ENCODE peak calls at places on chromosomes 6 and 20, in nine cellular contexts. H, L, F, X, Y, Z, A, N and S are unnamed samples.

GRCh38 chr6:26431258-26432162 is 8.8 kb upstream of the BTN3A3 start:
- DNase-seq in Z (no peak), H (no peak), X (no peak), N (no peak), A (no peak), L (no peak), F (no peak), Y (no peak), S (no peak)

GRCh38 chr20:6829510-6830116 is 62.1 kb downstream of the BMP2 start:
- DNase-seq in N (no peak), H (no peak), F (no peak), Z (no peak), Y (no peak), A (no peak), L (no peak), X (no peak), S (no peak)

GRCh38 chr6:71808865-71809264 is 77.5 kb upstream of the RIMS1 start:
- DNase-seq in Z (no peak), X (no peak), Y (no peak), L (no peak), N (no peak), F (no peak), H (no peak), A (no peak), S (no peak)

GRCh38 chr6:160386869-160387518 is 38.8 kb downstream of the SLC22A3 start:
- DNase-seq in N (no peak), Z (peak; percentile 68), A (no peak), H (peak; percentile 77), Y (no peak), L (peak; percentile 65), F (no peak), X (peak; percentile 38), S (peak; percentile 31)

GRCh38 chr20:20683020-20683419 is 29.4 kb downstream of the RALGAPA2 start:
- DNase-seq in X (no peak), H (no peak), Y (no peak), L (no peak), Z (no peak), A (no peak), F (no peak), N (no peak), S (no peak)

GRCh38 chr6:128508588-128509296 is 11.7 kb downstream of the PTPRK start:
- DNase-seq in N (no peak), F (no peak), H (no peak), Y (no peak), A (no peak), Z (no peak), X (no peak), L (no peak), S (no peak)

GRCh38 chr6:4732691-4733315 is 43.4 kb upstream of the CDYL start:
- DNase-seq in N (peak; percentile 72), Z (peak; percentile 44), A (peak; percentile 76), H (peak; percentile 32), Y (peak; percentile 61), L (peak; percentile 34), F (no peak), X (peak; percentile 80), S (peak; percentile 21)

GRCh38 chr6:17045581-17046322 is 56.1 kb upstream of the STMND1 start:
- DNase-seq in F (no peak), Y (peak; percentile 17), Z (no peak), N (no peak), L (no peak), X (no peak), A (no peak), H (no peak), S (no peak)

GRCh38 chr6:134630468-134631180 is 312.7 kb upstream of the SGK1 start:
- DNase-seq in Y (no peak), A (no peak), N (no peak), X (no peak), Z (no peak), F (no peak), H (no peak), L (no peak), S (no peak)

GRCh38 chr20:44026932-44027685 is 112.5 kb downstream of the TOX2 start:
- DNase-seq in A (no peak), F (no peak), X (no peak), Z (peak; percentile 17), Y (no peak), H (no peak), N (no peak), L (no peak), S (no peak)

GRCh38 chr20:8935878-8936277 is 133.0 kb upstream of the PLCB4 start:
- DNase-seq in Z (no peak), F (no peak), L (no peak), Y (no peak), A (no peak), X (no peak), N (no peak), H (no peak), S (no peak)

GRCh38 chr6:37874726-37875125 is 55.2 kb downstream of the ZFAND3 start:
- DNase-seq in L (no peak), N (no peak), A (no peak), H (no peak), F (no peak), Z (no peak), X (no peak), Y (no peak), S (no peak)

GRCh38 chr20:237918-238317 is 10.9 kb downstream of the DEFB129 start:
- DNase-seq in Y (no peak), X (no peak), N (no peak), Z (no peak), L (no peak), A (no peak), H (no peak), F (peak; percentile 7), S (no peak)
- H3K4me3 ChIP-seq in Y (no peak overlapping the region), X (no peak overlapping the region), N (no peak overlapping the region), Z (no peak overlapping the region), L (no peak overlapping the region), A (no peak overlapping the region), H (no peak overlapping the region), F (no peak overlapping the region), S (no peak overlapping the region)

GRCh38 chr6:40520683-40521082 is 66.5 kb downstream of the LRFN2 start:
- DNase-seq in L (no peak), H (no peak), Y (no peak), X (peak; percentile 54), N (no peak), F (no peak), A (no peak), Z (no peak), S (peak; percentile 28)

GRCh38 chr6:40512340-40512739 is 74.8 kb downstream of the LRFN2 start:
- DNase-seq in F (no peak), N (no peak), X (no peak), L (no peak), Y (no peak), Z (no peak), H (no peak), A (no peak), S (no peak)

GRCh38 chr6:40520108-40520507 is 67.1 kb downstream of the LRFN2 start:
- DNase-seq in F (no peak), H (no peak), N (no peak), A (no peak), Z (no peak), X (no peak), Y (no peak), L (no peak), S (no peak)

GRCh38 chr6:40516429-40516828 is 70.7 kb downstream of the LRFN2 start:
- DNase-seq in A (no peak), F (no peak), L (no peak), H (no peak), X (no peak), Z (no peak), Y (no peak), N (no peak), S (no peak)

DNA sequence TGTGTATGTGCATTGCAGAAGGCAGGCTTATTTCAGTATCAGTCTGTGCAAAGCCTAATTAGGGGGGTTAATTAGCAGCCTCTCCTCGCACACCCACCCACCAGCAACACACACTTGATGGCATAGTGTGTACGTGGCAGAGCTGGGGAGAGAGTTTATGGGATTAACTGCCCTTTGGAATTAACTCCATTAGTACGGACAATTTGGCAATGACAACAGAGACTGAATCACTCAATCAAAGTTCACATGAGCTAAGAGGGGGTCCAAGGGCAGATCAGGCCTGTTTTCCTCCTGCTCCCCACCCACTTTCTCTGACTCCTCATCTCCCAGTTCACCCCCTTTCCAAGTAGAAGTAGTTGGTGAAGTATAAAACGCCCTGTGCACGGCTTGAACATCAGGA is 69.5 kb downstream of the LRFN2 start:
- DNase-seq in Y (no peak), L (no peak), X (no peak), A (no peak), F (no peak), H (no peak), N (no peak), Z (no peak), S (no peak)
- H3K27me3 ChIP-seq in Y (no peaks in the 10 kb centered on the region), L (no peaks in the 10 kb centered on the region), X (no peaks in the 10 kb centered on the region), A (no peaks in the 10 kb centered on the region), F (peaks cover 1% of the 10 kb centered on the region), H (no peaks in the 10 kb centered on the region), N (no peaks in the 10 kb centered on the region), Z (no peaks in the 10 kb centered on the region), S (peaks cover 56% of the 10 kb centered on the region)

DNA sequence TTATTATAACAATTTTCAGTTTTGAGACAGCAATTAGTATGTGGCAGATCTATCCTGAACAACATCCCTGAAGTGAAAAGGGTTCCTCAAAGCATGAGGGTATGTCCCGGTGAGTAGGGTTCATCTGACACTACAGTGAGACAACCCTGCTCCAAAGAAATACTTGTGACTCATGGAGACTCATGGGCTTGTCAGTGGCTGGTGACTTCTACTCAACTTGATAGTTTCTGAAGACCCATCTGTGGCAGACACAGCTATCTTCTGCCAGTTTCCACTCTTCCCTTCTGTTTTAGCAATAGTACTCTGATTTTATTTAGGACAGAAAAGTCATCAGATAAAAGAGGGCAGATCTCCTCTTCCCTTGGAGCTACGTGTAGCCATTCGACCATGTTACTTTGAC is 41.4 kb downstream of the MAP3K7 start:
- DNase-seq in F (no peak), H (no peak), A (no peak), Z (no peak), X (no peak), L (no peak), N (no peak), Y (no peak), S (no peak)
- TF ChIP-seq CTCF in F (no peak), H (no peak), A (no peak), Z (no peak), X (no peak), L (no peak), N (no peak), Y (no peak), S (no peak)

GRCh38 chr20:48262955-48263354 is 477.7 kb upstream of the SULF2 start:
- DNase-seq in Y (no peak), L (no peak), Z (no peak), N (no peak), X (no peak), A (no peak), F (no peak), H (no peak), S (no peak)

GRCh38 chr20:48262396-48262795 is 477.1 kb upstream of the SULF2 start:
- DNase-seq in H (no peak), L (no peak), Z (no peak), Y (no peak), X (no peak), N (no peak), A (no peak), F (no peak), S (no peak)

GRCh38 chr20:48260370-48260769 is 475.1 kb upstream of the SULF2 start:
- DNase-seq in L (no peak), A (peak; percentile 32), H (peak; percentile 32), Y (no peak), X (peak; percentile 68), N (peak; percentile 24), Z (no peak), F (no peak), S (peak; percentile 34)

GRCh38 chr20:48259456-48259855 is 474.2 kb upstream of the SULF2 start:
- DNase-seq in F (no peak), Y (no peak), H (no peak), Z (no peak), N (no peak), X (no peak), A (no peak), L (no peak), S (no peak)

GRCh38 chr20:48257833-48258232 is 472.6 kb upstream of the SULF2 start:
- DNase-seq in X (no peak), A (no peak), Z (no peak), F (no peak), Y (no peak), H (no peak), L (no peak), N (no peak), S (no peak)
- H3K4me3 ChIP-seq in X (no peak overlapping the region), A (no peak overlapping the region), Z (no peak overlapping the region), F (no peak overlapping the region), Y (no peak overlapping the region), H (no peak overlapping the region), L (no peak overlapping the region), N (no peak overlapping the region), S (no peak overlapping the region)